ENCODE peak calls at places on chromosomes 6 and 20, in eight cellular contexts. One of them, this sample, is unnamed.
A peak's percentile ranks its signal among the peaks of the same experiment; 100 is the strongest.

GRCh38 chr6:148235446-148235845 is 107.2 kb upstream of the SASH1 start:
- DNase-seq in endothelial cell of umbilical vein: no peak
- DNase-seq in GM23338: no peak
- DNase-seq in prostate gland: no peak
- DNase-seq in K562: no peak
- DNase-seq in H1: no peak
- DNase-seq in SK-N-SH: no peak
- DNase-seq in transverse colon: no peak
- DNase-seq in this sample: no peak

GRCh38 chr6:13113956-13114593 is 214.3 kb downstream of the TBC1D7 start:
- DNase-seq in endothelial cell of umbilical vein: no peak
- DNase-seq in GM23338: no peak
- DNase-seq in prostate gland: no peak
- DNase-seq in K562: no peak
- DNase-seq in H1: no peak
- DNase-seq in SK-N-SH: peak; percentile 9
- DNase-seq in transverse colon: no peak
- DNase-seq in this sample: no peak

GRCh38 chr6:166307981-166308768 is at the start of gene PRR18:
- DNase-seq in endothelial cell of umbilical vein: no peak
- DNase-seq in GM23338: peak; percentile 60
- DNase-seq in prostate gland: no peak
- DNase-seq in K562: no peak
- DNase-seq in H1: peak; percentile 72
- DNase-seq in SK-N-SH: peak; percentile 75
- DNase-seq in transverse colon: no peak
- DNase-seq in this sample: no peak

GRCh38 chr6:165653196-165653595 is 9.8 kb downstream of the PDE10A start:
- DNase-seq in endothelial cell of umbilical vein: peak; percentile 61
- DNase-seq in GM23338: no peak
- DNase-seq in prostate gland: no peak
- DNase-seq in K562: no peak
- DNase-seq in H1: no peak
- DNase-seq in SK-N-SH: no peak
- DNase-seq in transverse colon: no peak
- DNase-seq in this sample: no peak

GRCh38 chr6:46932526-46932925 is 10.8 kb upstream of the ADGRF5 start:
- DNase-seq in endothelial cell of umbilical vein: no peak
- DNase-seq in GM23338: no peak
- DNase-seq in prostate gland: no peak
- DNase-seq in K562: no peak
- DNase-seq in H1: no peak
- DNase-seq in SK-N-SH: no peak
- DNase-seq in transverse colon: no peak
- DNase-seq in this sample: no peak

GRCh38 chr20:63703471-63703975 is 4.3 kb downstream of the ARFRP1 start:
- DNase-seq in endothelial cell of umbilical vein: no peak
- DNase-seq in GM23338: no peak
- DNase-seq in prostate gland: no peak
- DNase-seq in K562: no peak
- DNase-seq in H1: no peak
- DNase-seq in SK-N-SH: peak; percentile 10
- DNase-seq in transverse colon: no peak
- DNase-seq in this sample: no peak

GRCh38 chr6:159979136-159979874 is 10.4 kb downstream of the IGF2R start:
- DNase-seq in endothelial cell of umbilical vein: peak; percentile 46
- DNase-seq in GM23338: no peak
- DNase-seq in prostate gland: no peak
- DNase-seq in K562: no peak
- DNase-seq in H1: no peak
- DNase-seq in SK-N-SH: no peak
- DNase-seq in transverse colon: peak; percentile 47
- DNase-seq in this sample: no peak

GRCh38 chr6:165704001-165704748 is 41.1 kb upstream of the PDE10A start:
- DNase-seq in endothelial cell of umbilical vein: peak; percentile 79
- DNase-seq in GM23338: no peak
- DNase-seq in prostate gland: peak; percentile 19
- DNase-seq in K562: no peak
- DNase-seq in H1: no peak
- DNase-seq in SK-N-SH: no peak
- DNase-seq in transverse colon: no peak
- DNase-seq in this sample: peak; percentile 24

GRCh38 chr6:142011156-142011555 is 121.6 kb upstream of the GJE1 start:
- DNase-seq in endothelial cell of umbilical vein: peak; percentile 20
- DNase-seq in GM23338: no peak
- DNase-seq in prostate gland: no peak
- DNase-seq in K562: no peak
- DNase-seq in H1: no peak
- DNase-seq in SK-N-SH: no peak
- DNase-seq in transverse colon: no peak
- DNase-seq in this sample: no peak

GRCh38 chr20:24737212-24737850 is 211.7 kb upstream of the CST7 start:
- DNase-seq in endothelial cell of umbilical vein: no peak
- DNase-seq in GM23338: no peak
- DNase-seq in prostate gland: no peak
- DNase-seq in K562: no peak
- DNase-seq in H1: peak; percentile 44
- DNase-seq in SK-N-SH: no peak
- DNase-seq in transverse colon: no peak
- DNase-seq in this sample: no peak

GRCh38 chr20:25289886-25290597 is 42.2 kb downstream of the PYGB start:
- DNase-seq in endothelial cell of umbilical vein: no peak
- DNase-seq in GM23338: peak; percentile 33
- DNase-seq in prostate gland: no peak
- DNase-seq in K562: no peak
- DNase-seq in H1: no peak
- DNase-seq in SK-N-SH: no peak
- DNase-seq in transverse colon: no peak
- DNase-seq in this sample: no peak

GRCh38 chr6:36666726-36667591 is 11.6 kb upstream of the CDKN1A start:
- DNase-seq in endothelial cell of umbilical vein: peak; percentile 41
- DNase-seq in GM23338: peak; percentile 61
- DNase-seq in prostate gland: peak; percentile 79
- DNase-seq in K562: no peak
- DNase-seq in H1: peak; percentile 60
- DNase-seq in SK-N-SH: peak; percentile 62
- DNase-seq in transverse colon: peak; percentile 65
- DNase-seq in this sample: peak; percentile 87

GRCh38 chr6:105164418-105164817 is 15.4 kb downstream of the POPDC3 start:
- DNase-seq in endothelial cell of umbilical vein: no peak
- DNase-seq in GM23338: no peak
- DNase-seq in prostate gland: no peak
- DNase-seq in K562: no peak
- DNase-seq in H1: no peak
- DNase-seq in SK-N-SH: peak; percentile 25
- DNase-seq in transverse colon: no peak
- DNase-seq in this sample: no peak

GRCh38 chr6:44660561-44661220 is 273.2 kb downstream of the CDC5L start:
- DNase-seq in endothelial cell of umbilical vein: no peak
- DNase-seq in GM23338: no peak
- DNase-seq in prostate gland: no peak
- DNase-seq in K562: no peak
- DNase-seq in H1: no peak
- DNase-seq in SK-N-SH: no peak
- DNase-seq in transverse colon: no peak
- DNase-seq in this sample: no peak

GRCh38 chr6:26468829-26469228 is 11.1 kb downstream of the BTN2A1 start:
- DNase-seq in endothelial cell of umbilical vein: no peak
- DNase-seq in GM23338: no peak
- DNase-seq in prostate gland: no peak
- DNase-seq in K562: no peak
- DNase-seq in H1: no peak
- DNase-seq in SK-N-SH: no peak
- DNase-seq in transverse colon: no peak
- DNase-seq in this sample: no peak

GRCh38 chr20:63738687-63739128 is 868 bp upstream of the SLC2A4RG start:
- DNase-seq in endothelial cell of umbilical vein: no peak
- DNase-seq in GM23338: peak; percentile 82
- DNase-seq in prostate gland: peak; percentile 54
- DNase-seq in K562: peak; percentile 62
- DNase-seq in H1: peak; percentile 80
- DNase-seq in SK-N-SH: peak; percentile 78
- DNase-seq in transverse colon: peak; percentile 80
- DNase-seq in this sample: no peak

GRCh38 chr6:152636675-152637421 is at the start of gene SYNE1:
- DNase-seq in endothelial cell of umbilical vein: no peak
- DNase-seq in GM23338: peak; percentile 74
- DNase-seq in prostate gland: peak; percentile 8
- DNase-seq in K562: no peak
- DNase-seq in H1: peak; percentile 72
- DNase-seq in SK-N-SH: peak; percentile 84
- DNase-seq in transverse colon: no peak
- DNase-seq in this sample: no peak

GRCh38 chr6:167467793-167468431 is 143.0 kb downstream of the TTLL2 start:
- DNase-seq in endothelial cell of umbilical vein: no peak
- DNase-seq in GM23338: no peak
- DNase-seq in prostate gland: no peak
- DNase-seq in K562: peak; percentile 30
- DNase-seq in H1: no peak
- DNase-seq in SK-N-SH: no peak
- DNase-seq in transverse colon: no peak
- DNase-seq in this sample: no peak

GRCh38 chr20:34075647-34076046 is 36.4 kb downstream of the EIF2S2 start:
- DNase-seq in endothelial cell of umbilical vein: no peak
- DNase-seq in GM23338: peak; percentile 60
- DNase-seq in prostate gland: no peak
- DNase-seq in K562: no peak
- DNase-seq in H1: peak; percentile 60
- DNase-seq in SK-N-SH: no peak
- DNase-seq in transverse colon: no peak
- DNase-seq in this sample: no peak

GRCh38 chr20:62143976-62144825 is 632 bp downstream of the SS18L1 start:
- DNase-seq in endothelial cell of umbilical vein: peak; percentile 67
- DNase-seq in GM23338: peak; percentile 74
- DNase-seq in prostate gland: peak; percentile 47
- DNase-seq in K562: peak; percentile 54
- DNase-seq in H1: no peak
- DNase-seq in SK-N-SH: peak; percentile 85
- DNase-seq in transverse colon: peak; percentile 62
- DNase-seq in this sample: no peak

GRCh38 chr6:4804095-4804494 is 27.9 kb downstream of the CDYL start:
- DNase-seq in endothelial cell of umbilical vein: no peak
- DNase-seq in GM23338: peak; percentile 37
- DNase-seq in prostate gland: no peak
- DNase-seq in K562: no peak
- DNase-seq in H1: no peak
- DNase-seq in SK-N-SH: no peak
- DNase-seq in transverse colon: peak; percentile 37
- DNase-seq in this sample: no peak

DNA sequence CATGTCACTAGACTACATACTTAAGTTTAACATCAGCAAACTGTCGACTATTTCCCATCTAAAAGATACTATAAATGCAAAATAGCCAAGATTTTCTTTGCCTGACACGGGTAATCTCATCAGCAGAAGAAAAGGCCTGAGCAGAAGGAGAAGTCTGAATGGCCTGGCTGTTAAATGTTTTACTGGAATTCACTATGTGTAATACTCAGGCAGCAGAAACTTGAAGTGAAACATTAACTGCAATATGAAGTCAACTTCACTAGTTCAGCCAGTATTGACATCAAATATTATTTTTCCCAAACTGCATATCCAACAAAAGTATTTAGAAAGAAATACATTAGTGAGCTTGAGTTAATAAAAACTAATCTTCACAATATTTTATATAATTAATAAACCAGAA is 6.4 kb upstream of the DSE start:
- DNase-seq in endothelial cell of umbilical vein: no peak
- DNase-seq in GM23338: no peak
- DNase-seq in prostate gland: no peak
- DNase-seq in K562: no peak
- DNase-seq in H1: no peak
- DNase-seq in SK-N-SH: no peak
- DNase-seq in transverse colon: no peak
- DNase-seq in this sample: no peak
- TF ChIP-seq POLR2AphosphoS5 in endothelial cell of umbilical vein: no peak
- TF ChIP-seq POLR2AphosphoS5 in GM23338: no peak
- TF ChIP-seq POLR2AphosphoS5 in prostate gland: no peak
- TF ChIP-seq POLR2AphosphoS5 in K562: no peak
- TF ChIP-seq POLR2AphosphoS5 in H1: no peak
- TF ChIP-seq POLR2AphosphoS5 in SK-N-SH: no peak
- TF ChIP-seq POLR2AphosphoS5 in transverse colon: no peak
- TF ChIP-seq POLR2AphosphoS5 in this sample: no peak

DNA sequence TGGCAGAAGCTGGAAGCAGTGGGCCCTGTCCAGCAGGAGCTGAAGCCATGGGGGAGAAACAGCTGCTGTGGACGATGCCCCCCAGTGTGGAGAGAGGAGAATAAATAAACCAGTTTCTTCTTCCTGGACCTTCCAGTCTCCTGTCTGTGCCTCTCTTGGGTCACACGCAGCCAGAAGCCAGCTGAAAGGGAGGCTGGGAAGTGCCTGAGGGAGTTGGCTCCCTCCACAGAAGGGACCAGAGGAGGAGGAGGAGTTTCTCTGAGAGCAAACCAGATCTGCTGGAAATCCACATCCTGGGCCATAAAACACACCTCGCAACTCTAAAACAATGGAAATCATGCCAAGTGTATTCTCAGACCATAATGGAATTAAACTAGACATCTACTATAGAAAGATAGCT is 577.0 kb downstream of the CDH26 start:
- DNase-seq in endothelial cell of umbilical vein: no peak
- DNase-seq in GM23338: no peak
- DNase-seq in prostate gland: no peak
- DNase-seq in K562: no peak
- DNase-seq in H1: no peak
- DNase-seq in SK-N-SH: no peak
- DNase-seq in transverse colon: no peak
- DNase-seq in this sample: peak; percentile 29
- H3K36me3 ChIP-seq in endothelial cell of umbilical vein: no peaks in the 10 kb centered on the region
- H3K36me3 ChIP-seq in GM23338: no peaks in the 10 kb centered on the region
- H3K36me3 ChIP-seq in prostate gland: no peaks in the 10 kb centered on the region
- H3K36me3 ChIP-seq in K562: no peaks in the 10 kb centered on the region
- H3K36me3 ChIP-seq in H1: no peaks in the 10 kb centered on the region
- H3K36me3 ChIP-seq in SK-N-SH: no peaks in the 10 kb centered on the region
- H3K36me3 ChIP-seq in transverse colon: no peaks in the 10 kb centered on the region
- H3K36me3 ChIP-seq in this sample: no peaks in the 10 kb centered on the region

GRCh38 chr6:111850288-111850937 is 22.8 kb downstream of the FYN start:
- DNase-seq in endothelial cell of umbilical vein: no peak
- DNase-seq in GM23338: no peak
- DNase-seq in prostate gland: no peak
- DNase-seq in K562: no peak
- DNase-seq in H1: no peak
- DNase-seq in SK-N-SH: no peak
- DNase-seq in transverse colon: no peak
- DNase-seq in this sample: no peak
- TF ChIP-seq POLR2AphosphoS5 in endothelial cell of umbilical vein: no peak
- TF ChIP-seq POLR2AphosphoS5 in GM23338: no peak
- TF ChIP-seq POLR2AphosphoS5 in prostate gland: no peak
- TF ChIP-seq POLR2AphosphoS5 in K562: no peak
- TF ChIP-seq POLR2AphosphoS5 in H1: no peak
- TF ChIP-seq POLR2AphosphoS5 in SK-N-SH: no peak
- TF ChIP-seq POLR2AphosphoS5 in transverse colon: no peak
- TF ChIP-seq POLR2AphosphoS5 in this sample: no peak

DNA sequence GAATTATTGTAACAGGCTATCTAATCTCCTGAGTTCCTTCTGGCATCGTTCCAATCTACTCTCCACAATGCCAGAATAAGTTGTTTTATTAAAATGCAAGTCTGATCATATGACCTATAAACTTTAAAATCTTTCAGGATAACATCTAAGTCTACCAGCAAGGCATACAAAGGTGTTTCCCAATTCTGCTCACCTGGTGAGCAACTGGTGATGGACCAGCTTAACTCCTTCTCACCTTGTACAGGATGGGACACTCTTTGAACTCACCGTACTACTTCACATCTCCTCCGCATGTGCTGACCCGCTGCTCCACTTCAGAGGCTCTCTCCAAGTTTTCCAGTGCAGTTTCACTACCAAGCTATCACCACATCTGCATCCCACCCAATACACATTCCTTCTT is 7.8 kb downstream of the CD164 start:
- DNase-seq in endothelial cell of umbilical vein: no peak
- DNase-seq in GM23338: no peak
- DNase-seq in prostate gland: no peak
- DNase-seq in K562: no peak
- DNase-seq in H1: no peak
- DNase-seq in SK-N-SH: no peak
- DNase-seq in transverse colon: no peak
- DNase-seq in this sample: no peak
- H3K36me3 ChIP-seq in endothelial cell of umbilical vein: peaks cover 26% of the 10 kb centered on the region
- H3K36me3 ChIP-seq in GM23338: peaks cover 47% of the 10 kb centered on the region
- H3K36me3 ChIP-seq in prostate gland: no peaks in the 10 kb centered on the region
- H3K36me3 ChIP-seq in K562: peaks cover 100% of the 10 kb centered on the region
- H3K36me3 ChIP-seq in H1: peaks cover 80% of the 10 kb centered on the region
- H3K36me3 ChIP-seq in SK-N-SH: peaks cover 82% of the 10 kb centered on the region
- H3K36me3 ChIP-seq in transverse colon: no peaks in the 10 kb centered on the region
- H3K36me3 ChIP-seq in this sample: no peaks in the 10 kb centered on the region